ENCODE peak calls at places on chromosome 14, in four cellular contexts. W, Z, L and D are unnamed samples.

GRCh38 chr14:76778546-76779215 is 17.4 kb downstream of the VASH1 start:
- DNase-seq in L (no peak), Z (no peak), W (no peak), D (no peak)

GRCh38 chr14:85587152-85587697 is 57.3 kb downstream of the FLRT2 start:
- DNase-seq in L (no peak), W (no peak), Z (no peak), D (no peak)

GRCh38 chr14:91019673-91020072 is 40.8 kb downstream of the RPS6KA5 start:
- DNase-seq in W (no peak), Z (no peak), L (no peak), D (no peak)

GRCh38 chr14:80678436-80678835 is 263.1 kb downstream of the CEP128 start:
- DNase-seq in W (no peak), Z (no peak), L (no peak), D (no peak)

GRCh38 chr14:92670177-92670576 is 78.2 kb downstream of the LGMN start:
- DNase-seq in Z (no peak), L (no peak), W (peak), D (no peak)

GRCh38 chr14:68792022-68792829 is 641 bp downstream of the ZFP36L1 start:
- DNase-seq in L (no peak), Z (no peak), W (no peak), D (no peak)

GRCh38 chr14:106044515-106044914 is 518.1 kb downstream of the TMEM121 start:
- DNase-seq in W (no peak), L (no peak), Z (no peak), D (no peak)

GRCh38 chr14:100591453-100592371 is 4.5 kb upstream of the BEGAIN start:
- DNase-seq in W (no peak), Z (no peak), L (no peak), D (no peak)

GRCh38 chr14:100142073-100143040 is 17.1 kb downstream of the DEGS2 start:
- DNase-seq in W (no peak), L (no peak), Z (no peak), D (no peak)

GRCh38 chr14:71021347-71022014 is 114.2 kb downstream of the PCNX1 start:
- DNase-seq in L (peak), Z (no peak), W (peak), D (no peak)

GRCh38 chr14:99127651-99128167 is 144.3 kb downstream of the BCL11B start:
- DNase-seq in L (no peak), Z (no peak), W (no peak), D (no peak)

GRCh38 chr14:64747327-64747726 is 43.1 kb downstream of the PLEKHG3 start:
- DNase-seq in L (no peak), W (no peak), Z (no peak), D (no peak)

GRCh38 chr14:36028218-36028617 is 148.3 kb downstream of the PTCSC3 start:
- DNase-seq in L (no peak), Z (no peak), W (no peak), D (no peak)

GRCh38 chr14:63717704-63718103 is 10.2 kb downstream of the SGPP1 start:
- DNase-seq in W (no peak), L (no peak), Z (no peak), D (no peak)

GRCh38 chr14:78143489-78144145 is 26.6 kb upstream of the NRXN3 start:
- DNase-seq in W (no peak), Z (no peak), L (no peak), D (no peak)

GRCh38 chr14:74978416-74978947 is 23.1 kb upstream of the PGF start:
- DNase-seq in Z (no peak), W (no peak), L (no peak), D (no peak)

GRCh38 chr14:75978249-75978731 is 3.5 kb downstream of the TGFB3 start:
- DNase-seq in W (no peak), L (no peak), Z (no peak), D (no peak)